ENCODE peak calls at places on chromosomes 13 and 19, in seven cellular contexts. One of them, this sample, is unnamed.
A peak's percentile ranks its signal among the peaks of the same experiment; 100 is the strongest.

GRCh38 chr13:49759503-49759902 is 33.0 kb downstream of the KPNA3 start:
- DNase-seq in heart left ventricle: no peak
- DNase-seq in upper lobe of right lung: no peak
- DNase-seq in astrocyte: no peak
- DNase-seq in suprapubic skin: no peak
- DNase-seq in esophagus muscularis mucosa: no peak
- DNase-seq in osteoblast: no peak
- DNase-seq in this sample: no peak

GRCh38 chr13:90084684-90085290 is 1262.7 kb upstream of the MIR17HG start:
- DNase-seq in heart left ventricle: no peak
- DNase-seq in upper lobe of right lung: no peak
- DNase-seq in astrocyte: peak; percentile 14
- DNase-seq in suprapubic skin: no peak
- DNase-seq in esophagus muscularis mucosa: no peak
- DNase-seq in osteoblast: no peak
- DNase-seq in this sample: no peak

GRCh38 chr13:26695891-26696311 is 64.7 kb downstream of the GPR12 start:
- DNase-seq in heart left ventricle: no peak
- DNase-seq in upper lobe of right lung: no peak
- DNase-seq in astrocyte: no peak
- DNase-seq in suprapubic skin: no peak
- DNase-seq in esophagus muscularis mucosa: peak; percentile 84
- DNase-seq in osteoblast: no peak
- DNase-seq in this sample: no peak

GRCh38 chr13:50511877-50512332 is 331.6 kb downstream of the DLEU7 start:
- DNase-seq in heart left ventricle: no peak
- DNase-seq in upper lobe of right lung: no peak
- DNase-seq in astrocyte: no peak
- DNase-seq in suprapubic skin: no peak
- DNase-seq in esophagus muscularis mucosa: no peak
- DNase-seq in osteoblast: no peak
- DNase-seq in this sample: no peak

GRCh38 chr19:56477429-56478338 is 539 bp upstream of the ZNF667 start:
- DNase-seq in heart left ventricle: peak; percentile 93
- DNase-seq in upper lobe of right lung: peak; percentile 85
- DNase-seq in astrocyte: peak; percentile 87
- DNase-seq in suprapubic skin: peak; percentile 91
- DNase-seq in esophagus muscularis mucosa: peak; percentile 97
- DNase-seq in osteoblast: peak; percentile 97
- DNase-seq in this sample: peak; percentile 76

GRCh38 chr13:59750860-59751259 is 412.9 kb downstream of the DIAPH3 start:
- DNase-seq in heart left ventricle: no peak
- DNase-seq in upper lobe of right lung: no peak
- DNase-seq in astrocyte: peak; percentile 81
- DNase-seq in suprapubic skin: no peak
- DNase-seq in esophagus muscularis mucosa: no peak
- DNase-seq in osteoblast: peak; percentile 39
- DNase-seq in this sample: no peak

GRCh38 chr19:16062789-16063188 is 13.5 kb upstream of the TPM4 start:
- DNase-seq in heart left ventricle: peak; percentile 55
- DNase-seq in upper lobe of right lung: peak; percentile 81
- DNase-seq in astrocyte: no peak
- DNase-seq in suprapubic skin: peak; percentile 77
- DNase-seq in esophagus muscularis mucosa: no peak
- DNase-seq in osteoblast: peak; percentile 60
- DNase-seq in this sample: peak; percentile 75

GRCh38 chr13:97574926-97575325 is 141.0 kb downstream of the RAP2A start:
- DNase-seq in heart left ventricle: peak; percentile 16
- DNase-seq in upper lobe of right lung: no peak
- DNase-seq in astrocyte: no peak
- DNase-seq in suprapubic skin: no peak
- DNase-seq in esophagus muscularis mucosa: no peak
- DNase-seq in osteoblast: no peak
- DNase-seq in this sample: no peak

GRCh38 chr13:33242984-33243617 is 42.5 kb downstream of the STARD13 start:
- DNase-seq in heart left ventricle: no peak
- DNase-seq in upper lobe of right lung: no peak
- DNase-seq in astrocyte: no peak
- DNase-seq in suprapubic skin: no peak
- DNase-seq in esophagus muscularis mucosa: no peak
- DNase-seq in osteoblast: no peak
- DNase-seq in this sample: no peak

GRCh38 chr19:47719047-47719885 is 6.0 kb downstream of the EHD2 start:
- DNase-seq in heart left ventricle: peak; percentile 91
- DNase-seq in upper lobe of right lung: peak; percentile 80
- DNase-seq in astrocyte: peak; percentile 96
- DNase-seq in suprapubic skin: peak; percentile 93
- DNase-seq in esophagus muscularis mucosa: peak; percentile 98
- DNase-seq in osteoblast: peak; percentile 97
- DNase-seq in this sample: peak; percentile 81

GRCh38 chr19:38721496-38721895 is 22.8 kb downstream of the CAPN12 start:
- DNase-seq in heart left ventricle: no peak
- DNase-seq in upper lobe of right lung: no peak
- DNase-seq in astrocyte: no peak
- DNase-seq in suprapubic skin: no peak
- DNase-seq in esophagus muscularis mucosa: no peak
- DNase-seq in osteoblast: no peak
- DNase-seq in this sample: no peak

GRCh38 chr19:38718747-38719543 is 25.3 kb downstream of the CAPN12 start:
- DNase-seq in heart left ventricle: peak; percentile 74
- DNase-seq in upper lobe of right lung: peak; percentile 79
- DNase-seq in astrocyte: peak; percentile 63
- DNase-seq in suprapubic skin: no peak
- DNase-seq in esophagus muscularis mucosa: no peak
- DNase-seq in osteoblast: peak; percentile 96
- DNase-seq in this sample: peak; percentile 67

GRCh38 chr19:38720559-38721236 is 23.6 kb downstream of the CAPN12 start:
- DNase-seq in heart left ventricle: no peak
- DNase-seq in upper lobe of right lung: no peak
- DNase-seq in astrocyte: no peak
- DNase-seq in suprapubic skin: no peak
- DNase-seq in esophagus muscularis mucosa: no peak
- DNase-seq in osteoblast: no peak
- DNase-seq in this sample: no peak

GRCh38 chr19:38717855-38718254 is 26.4 kb downstream of the CAPN12 start:
- DNase-seq in heart left ventricle: no peak
- DNase-seq in upper lobe of right lung: no peak
- DNase-seq in astrocyte: no peak
- DNase-seq in suprapubic skin: no peak
- DNase-seq in esophagus muscularis mucosa: no peak
- DNase-seq in osteoblast: no peak
- DNase-seq in this sample: no peak

GRCh38 chr19:38719761-38720558 is 24.3 kb downstream of the CAPN12 start:
- DNase-seq in heart left ventricle: no peak
- DNase-seq in upper lobe of right lung: no peak
- DNase-seq in astrocyte: peak; percentile 59
- DNase-seq in suprapubic skin: no peak
- DNase-seq in esophagus muscularis mucosa: no peak
- DNase-seq in osteoblast: no peak
- DNase-seq in this sample: no peak
- H3K27ac ChIP-seq in heart left ventricle: peak overlapping the region; percentile 91
- H3K27ac ChIP-seq in upper lobe of right lung: peak overlapping the region; percentile 65
- H3K27ac ChIP-seq in astrocyte: peak overlapping the region; percentile 67
- H3K27ac ChIP-seq in suprapubic skin: peak overlapping the region; percentile 74
- H3K27ac ChIP-seq in esophagus muscularis mucosa: peak overlapping the region; percentile 98
- H3K27ac ChIP-seq in osteoblast: peak overlapping the region; percentile 50
- H3K27ac ChIP-seq in this sample: peak overlapping the region; percentile 56

GRCh38 chr13:110311721-110312668 is 4.9 kb downstream of the COL4A2 start:
- DNase-seq in heart left ventricle: no peak
- DNase-seq in upper lobe of right lung: no peak
- DNase-seq in astrocyte: no peak
- DNase-seq in suprapubic skin: no peak
- DNase-seq in esophagus muscularis mucosa: no peak
- DNase-seq in osteoblast: no peak
- DNase-seq in this sample: no peak

GRCh38 chr13:110314516-110315245 is 7.6 kb downstream of the COL4A2 start:
- DNase-seq in heart left ventricle: peak; percentile 74
- DNase-seq in upper lobe of right lung: no peak
- DNase-seq in astrocyte: no peak
- DNase-seq in suprapubic skin: no peak
- DNase-seq in esophagus muscularis mucosa: no peak
- DNase-seq in osteoblast: no peak
- DNase-seq in this sample: no peak

GRCh38 chr13:110309661-110310524 is 2.8 kb downstream of the COL4A2 start:
- DNase-seq in heart left ventricle: no peak
- DNase-seq in upper lobe of right lung: no peak
- DNase-seq in astrocyte: no peak
- DNase-seq in suprapubic skin: no peak
- DNase-seq in esophagus muscularis mucosa: no peak
- DNase-seq in osteoblast: no peak
- DNase-seq in this sample: no peak

GRCh38 chr13:110310541-110311491 is 3.7 kb downstream of the COL4A2 start:
- DNase-seq in heart left ventricle: no peak
- DNase-seq in upper lobe of right lung: no peak
- DNase-seq in astrocyte: no peak
- DNase-seq in suprapubic skin: no peak
- DNase-seq in esophagus muscularis mucosa: no peak
- DNase-seq in osteoblast: no peak
- DNase-seq in this sample: no peak

GRCh38 chr13:110312669-110313031 is 5.6 kb downstream of the COL4A2 start:
- DNase-seq in heart left ventricle: no peak
- DNase-seq in upper lobe of right lung: no peak
- DNase-seq in astrocyte: peak; percentile 95
- DNase-seq in suprapubic skin: no peak
- DNase-seq in esophagus muscularis mucosa: no peak
- DNase-seq in osteoblast: peak; percentile 94
- DNase-seq in this sample: no peak
- H3K4me1 ChIP-seq in heart left ventricle: peaks cover 63% of the 10 kb centered on the region
- H3K4me1 ChIP-seq in upper lobe of right lung: peaks cover 31% of the 10 kb centered on the region
- H3K4me1 ChIP-seq in astrocyte: peaks cover 65% of the 10 kb centered on the region
- H3K4me1 ChIP-seq in suprapubic skin: peaks cover 24% of the 10 kb centered on the region
- H3K4me1 ChIP-seq in esophagus muscularis mucosa: peaks cover 85% of the 10 kb centered on the region
- H3K4me1 ChIP-seq in osteoblast: peaks cover 56% of the 10 kb centered on the region
- H3K4me1 ChIP-seq in this sample: peaks cover 27% of the 10 kb centered on the region

GRCh38 chr13:43363156-43363918 is 340.0 kb downstream of the DNAJC15 start:
- DNase-seq in heart left ventricle: no peak
- DNase-seq in upper lobe of right lung: no peak
- DNase-seq in astrocyte: peak; percentile 77
- DNase-seq in suprapubic skin: no peak
- DNase-seq in esophagus muscularis mucosa: peak; percentile 37
- DNase-seq in osteoblast: no peak
- DNase-seq in this sample: no peak

GRCh38 chr13:43364210-43365041 is 341.0 kb downstream of the DNAJC15 start:
- DNase-seq in heart left ventricle: peak; percentile 34
- DNase-seq in upper lobe of right lung: no peak
- DNase-seq in astrocyte: peak; percentile 90
- DNase-seq in suprapubic skin: no peak
- DNase-seq in esophagus muscularis mucosa: peak; percentile 82
- DNase-seq in osteoblast: peak; percentile 44
- DNase-seq in this sample: no peak

GRCh38 chr13:43359536-43359935 is 336.1 kb downstream of the DNAJC15 start:
- DNase-seq in heart left ventricle: no peak
- DNase-seq in upper lobe of right lung: no peak
- DNase-seq in astrocyte: no peak
- DNase-seq in suprapubic skin: no peak
- DNase-seq in esophagus muscularis mucosa: no peak
- DNase-seq in osteoblast: no peak
- DNase-seq in this sample: no peak

GRCh38 chr13:43360196-43360595 is 336.8 kb downstream of the DNAJC15 start:
- DNase-seq in heart left ventricle: no peak
- DNase-seq in upper lobe of right lung: no peak
- DNase-seq in astrocyte: no peak
- DNase-seq in suprapubic skin: no peak
- DNase-seq in esophagus muscularis mucosa: no peak
- DNase-seq in osteoblast: no peak
- DNase-seq in this sample: no peak

DNA sequence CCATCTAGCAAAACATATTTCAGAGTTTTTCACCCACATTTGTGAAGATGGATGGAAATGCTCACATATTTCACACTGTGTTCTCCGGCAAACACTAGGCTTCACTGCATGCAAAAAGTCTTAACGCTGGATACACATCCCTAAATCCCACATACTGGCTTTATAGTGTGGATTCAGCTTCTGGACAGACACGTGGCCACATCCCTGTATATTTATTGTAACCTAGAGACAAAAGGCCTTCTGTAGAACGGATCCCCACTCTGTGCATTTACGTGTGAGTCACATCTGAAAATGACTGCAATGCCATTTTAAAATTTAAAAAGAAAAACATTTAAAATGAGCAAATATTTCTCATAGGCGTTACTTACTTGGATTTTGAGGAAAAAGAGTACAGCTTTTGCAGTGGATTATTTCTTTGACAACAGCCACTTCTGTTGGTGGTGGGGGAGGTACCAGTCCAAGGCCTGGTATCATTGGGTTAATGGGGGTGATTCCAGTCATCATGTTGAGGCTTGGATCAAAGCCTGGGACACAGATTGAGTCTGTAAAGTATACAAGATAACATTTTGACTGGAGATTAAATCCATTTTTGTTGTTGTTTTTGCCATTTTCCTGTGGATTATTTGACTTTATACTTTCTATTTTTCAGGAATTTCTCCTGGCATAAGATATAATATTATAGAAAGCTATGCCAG is 337.7 kb downstream of the DNAJC15 start:
- DNase-seq in heart left ventricle: no peak
- DNase-seq in upper lobe of right lung: no peak
- DNase-seq in astrocyte: peak; percentile 51
- DNase-seq in suprapubic skin: no peak
- DNase-seq in esophagus muscularis mucosa: peak; percentile 39
- DNase-seq in osteoblast: peak; percentile 65
- DNase-seq in this sample: no peak
- H3K27ac ChIP-seq in heart left ventricle: no peak overlapping the region
- H3K27ac ChIP-seq in upper lobe of right lung: no peak overlapping the region
- H3K27ac ChIP-seq in astrocyte: peak overlapping the region; percentile 3
- H3K27ac ChIP-seq in suprapubic skin: no peak overlapping the region
- H3K27ac ChIP-seq in esophagus muscularis mucosa: no peak overlapping the region
- H3K27ac ChIP-seq in osteoblast: no peak overlapping the region
- H3K27ac ChIP-seq in this sample: no peak overlapping the region

GRCh38 chr19:38704488-38705026 is 39.7 kb downstream of the CAPN12 start:
- DNase-seq in heart left ventricle: no peak
- DNase-seq in upper lobe of right lung: no peak
- DNase-seq in astrocyte: no peak
- DNase-seq in suprapubic skin: no peak
- DNase-seq in esophagus muscularis mucosa: no peak
- DNase-seq in osteoblast: peak; percentile 29
- DNase-seq in this sample: no peak
- H3K4me1 ChIP-seq in heart left ventricle: peaks cover 70% of the 10 kb centered on the region
- H3K4me1 ChIP-seq in upper lobe of right lung: peaks cover 52% of the 10 kb centered on the region
- H3K4me1 ChIP-seq in astrocyte: peaks cover 43% of the 10 kb centered on the region
- H3K4me1 ChIP-seq in suprapubic skin: peaks cover 58% of the 10 kb centered on the region
- H3K4me1 ChIP-seq in esophagus muscularis mucosa: peaks cover 100% of the 10 kb centered on the region
- H3K4me1 ChIP-seq in osteoblast: peaks cover 27% of the 10 kb centered on the region
- H3K4me1 ChIP-seq in this sample: peaks cover 72% of the 10 kb centered on the region

This sample was measured in lower lobe of right lung.